ENCODE peak calls at places on chromosomes 12 and 14, in eight cellular contexts. O is Karpas-422, S is body of pancreas, N is stomach, R is pancreas, Z is OCI-LY7, P is MM.1S, C is psoas muscle. J is an unnamed sample. For H3K36me3, the result is how much of the 10 kb centered on the place peaks cover.

GRCh38 chr14:104096751-104097700 is 11.5 kb downstream of the ASPG start:
- DNase-seq in C (peak), Z (peak), O (peak), S (no peak), N (no peak), R (peak), P (no peak), J (no peak)

GRCh38 chr12:65208957-65209654 is 39.7 kb downstream of the LEMD3 start:
- DNase-seq in N (no peak), S (no peak), O (no peak), P (no peak), R (no peak), C (no peak), Z (no peak), J (no peak)

GRCh38 chr12:55705802-55706402 is 1.8 kb downstream of the ITGA7 start:
- DNase-seq in P (peak), S (no peak), O (peak), N (no peak), C (peak), Z (peak), R (no peak), J (no peak)

GRCh38 chr12:88993655-88994054 is 358.6 kb downstream of the DUSP6 start:
- DNase-seq in P (peak), R (no peak), S (no peak), O (peak), Z (peak), N (no peak), C (no peak), J (no peak)

GRCh38 chr12:109134186-109134917 is 18.0 kb downstream of the ACACB start:
- DNase-seq in N (peak), C (peak), O (no peak), S (peak), Z (no peak), P (no peak), R (peak), J (no peak)

GRCh38 chr14:95440951-95441350 is 75.5 kb downstream of the SYNE3 start:
- DNase-seq in N (no peak), P (no peak), C (no peak), O (no peak), Z (no peak), S (no peak), R (no peak), J (no peak)

GRCh38 chr12:53452159-53453077 is 516 bp downstream of the PCBP2 start:
- DNase-seq in P (peak), S (peak), C (peak), O (peak), N (peak), R (peak), Z (peak), J (peak)

GRCh38 chr12:77777274-77777673 is 53.4 kb upstream of the NAV3 start:
- DNase-seq in R (no peak), S (no peak), O (no peak), N (no peak), C (no peak), Z (no peak), P (no peak), J (no peak)

GRCh38 chr12:85441740-85442139 is 161.7 kb downstream of the ALX1 start:
- DNase-seq in Z (no peak), C (no peak), S (no peak), N (no peak), O (no peak), P (no peak), R (no peak), J (no peak)

GRCh38 chr14:90204516-90204915 is 51.8 kb upstream of the PSMC1 start:
- DNase-seq in N (no peak), P (no peak), Z (no peak), O (no peak), S (no peak), C (no peak), R (no peak), J (no peak)

GRCh38 chr12:110916295-110916875 is 4.0 kb downstream of the MYL2 start:
- DNase-seq in C (no peak), O (no peak), S (no peak), R (no peak), Z (no peak), P (no peak), N (no peak), J (no peak)

GRCh38 chr12:8566525-8566924 is 25.8 kb upstream of the CLEC4E start:
- DNase-seq in P (no peak), C (no peak), N (no peak), Z (no peak), S (no peak), O (no peak), R (no peak), J (no peak)

GRCh38 chr14:21034707-21035106 is at the start of gene RNASE13:
- DNase-seq in R (no peak), C (no peak), N (no peak), P (no peak), O (no peak), Z (no peak), S (no peak), J (no peak)

GRCh38 chr14:92651793-92652382 is 96.5 kb downstream of the LGMN start:
- DNase-seq in P (no peak), Z (no peak), S (no peak), R (no peak), C (peak), N (peak), O (no peak), J (no peak)

GRCh38 chr12:15446798-15447197 is 124.5 kb downstream of the PTPRO start:
- DNase-seq in Z (no peak), O (no peak), R (no peak), N (no peak), S (no peak), C (no peak), P (no peak), J (no peak)

GRCh38 chr14:104372390-104373054 is 207.0 kb upstream of the C14orf180 start:
- DNase-seq in Z (no peak), R (peak), P (no peak), C (peak), S (no peak), N (no peak), O (no peak), J (no peak)

GRCh38 chr14:62409185-62409584 is 636.1 kb downstream of the KCNH5 start:
- DNase-seq in O (no peak), N (no peak), S (no peak), C (no peak), Z (no peak), R (no peak), P (no peak), J (no peak)

GRCh38 chr12:123336530-123336929 is 28.1 kb downstream of the SBNO1 start:
- DNase-seq in S (no peak), Z (no peak), O (no peak), C (peak), P (no peak), N (no peak), R (no peak), J (no peak)

GRCh38 chr12:123337053-123337452 is 27.6 kb downstream of the SBNO1 start:
- DNase-seq in C (no peak), P (no peak), R (no peak), N (no peak), O (no peak), S (no peak), Z (no peak), J (no peak)

GRCh38 chr12:123329799-123330198 is 34.8 kb downstream of the SBNO1 start:
- DNase-seq in C (no peak), P (no peak), S (no peak), R (no peak), Z (no peak), O (no peak), N (no peak), J (no peak)

DNA sequence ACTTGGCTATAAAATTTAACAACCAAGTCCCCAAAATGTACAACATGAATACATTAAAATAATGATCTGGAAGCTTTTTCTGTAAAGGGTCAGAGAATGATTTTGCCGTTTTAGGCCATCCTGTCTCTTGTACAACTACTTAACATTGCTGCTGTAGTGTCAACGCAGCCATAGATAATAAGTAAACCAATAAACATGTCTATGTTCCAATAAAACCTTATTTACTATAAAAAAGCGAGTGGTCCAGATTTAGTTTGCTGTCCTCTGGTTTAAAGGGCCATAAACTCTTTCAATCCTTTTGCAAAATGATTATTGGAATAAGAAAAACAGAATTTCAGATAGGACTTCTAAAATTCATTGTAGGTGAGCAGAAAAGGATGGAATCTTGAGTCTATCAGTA is 29.2 kb downstream of the SBNO1 start:
- DNase-seq in N (no peak), P (no peak), S (no peak), R (no peak), Z (no peak), O (no peak), C (no peak), J (no peak)
- H3K36me3 ChIP-seq in N (half or more), P (under half), S (under half), R (under half), Z (half or more), O (under half), C (half or more), J (under half)

DNA sequence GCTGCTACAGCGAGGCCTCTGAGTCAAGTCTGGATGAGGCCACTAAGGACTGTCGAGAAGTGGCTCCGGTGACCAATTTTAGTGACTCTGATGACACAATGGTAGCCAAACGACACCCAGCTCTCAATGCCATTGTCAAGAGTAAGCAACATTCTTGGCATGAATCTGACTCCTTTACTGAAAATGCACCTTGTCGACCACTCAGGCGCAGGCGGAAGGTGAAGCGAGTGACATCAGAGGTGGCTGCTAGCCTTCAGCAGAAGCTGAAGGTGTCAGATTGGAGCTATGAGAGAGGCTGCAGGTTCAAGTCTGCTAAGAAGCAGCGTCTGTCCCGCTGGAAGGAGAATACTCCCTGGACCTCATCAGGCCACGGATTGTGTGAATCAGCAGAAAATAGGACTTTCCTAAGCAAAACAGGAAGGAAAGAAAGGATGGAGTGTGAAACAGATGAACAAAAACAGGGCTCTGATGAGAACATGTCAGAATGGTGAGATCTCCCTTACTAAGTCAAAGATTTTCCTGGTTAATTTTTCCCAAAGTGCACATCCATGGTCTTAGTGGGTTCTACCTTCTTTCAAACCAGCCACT is 2.9 kb downstream of the GPATCH2L start:
- DNase-seq in O (no peak), N (no peak), R (no peak), Z (no peak), P (no peak), C (no peak), S (no peak), J (no peak)
- H3K36me3 ChIP-seq in O (half or more), N (under half), R (under half), Z (half or more), P (under half), C (under half), S (under half), J (under half)

GRCh38 chr12:51000245-51000644 is 25.9 kb downstream of the SLC11A2 start:
- DNase-seq in O (no peak), Z (no peak), C (no peak), N (no peak), S (no peak), R (no peak), P (no peak), J (no peak)
- H3K36me3 ChIP-seq in O (under half), Z (half or more), C (half or more), N (half or more), S (under half), R (under half), P (under half), J (under half)

GRCh38 chr12:52038447-52038846 is 12.8 kb upstream of the NR4A1 start:
- DNase-seq in N (no peak), P (no peak), Z (no peak), C (no peak), S (no peak), O (no peak), R (no peak), J (no peak)
- H3K36me3 ChIP-seq in N (under half), P (under half), Z (under half), C (under half), S (under half), O (under half), R (under half), J (under half)

GRCh38 chr12:6684609-6685008 is 4.6 kb downstream of the ZNF384 start:
- DNase-seq in P (peak), R (no peak), C (no peak), N (no peak), Z (peak), S (peak), O (peak), J (no peak)
- H3K36me3 ChIP-seq in P (under half), R (under half), C (under half), N (under half), Z (half or more), S (under half), O (under half), J (under half)

DNA sequence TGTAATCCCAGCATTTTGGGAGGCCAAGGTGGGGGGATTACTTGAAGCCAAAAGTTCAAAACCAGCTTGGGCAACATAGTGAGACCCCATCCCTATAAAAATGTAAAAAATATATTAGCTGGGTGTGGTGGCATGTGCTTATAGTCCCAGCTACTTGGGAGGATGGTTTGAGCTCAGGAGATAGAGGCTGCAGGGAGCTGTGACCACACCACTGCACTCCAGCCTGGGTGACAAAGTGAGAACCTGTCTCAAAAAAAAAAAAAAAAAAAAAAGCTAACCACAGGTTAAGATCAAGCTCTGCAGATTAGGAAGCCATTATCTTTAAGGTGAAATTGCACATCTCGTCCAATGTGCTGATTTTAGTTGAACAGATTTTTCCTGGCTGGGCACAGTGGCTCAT is 23.7 kb upstream of the CERS5 start:
- DNase-seq in C (no peak), O (no peak), R (no peak), Z (no peak), N (no peak), P (no peak), S (no peak), J (no peak)
- H3K36me3 ChIP-seq in C (half or more), O (under half), R (under half), Z (under half), N (half or more), P (under half), S (under half), J (under half)

J was measured in CD8-positive, alpha-beta memory T cell.